ENCODE peak calls at places on chromosomes 3 and 15, in five cellular contexts. N is heart left ventricle, I is tibial nerve, U is stomach, Y is GM12878. A is an unnamed sample.

GRCh38 chr15:66253296-66253642 is 281 bp downstream of the MEGF11 start:
- DNase-seq in N (no peak), I (no peak), U (no peak), Y (no peak), A (no peak)

GRCh38 chr15:31327674-31328424 is 1.2 kb downstream of the KLF13 start:
- DNase-seq in N (peak), I (no peak), U (peak), Y (no peak), A (peak)

GRCh38 chr3:127038923-127039581 is 56.1 kb downstream of the PLXNA1 start:
- DNase-seq in N (peak), I (no peak), U (no peak), Y (no peak), A (no peak)

GRCh38 chr15:31393441-31394091 is 66.9 kb downstream of the KLF13 start:
- DNase-seq in N (no peak), I (peak), U (no peak), Y (no peak), A (no peak)

GRCh38 chr3:101518421-101518871 is 5.4 kb upstream of the SENP7 start:
- DNase-seq in N (no peak), I (no peak), U (no peak), Y (peak), A (no peak)

GRCh38 chr3:126118591-126118990 is 34.7 kb upstream of the SLC41A3 start:
- DNase-seq in N (no peak), I (no peak), U (peak), Y (no peak), A (no peak)

GRCh38 chr15:47384316-47384715 is 333.0 kb upstream of the SEMA6D start:
- DNase-seq in N (peak), I (peak), U (no peak), Y (no peak), A (no peak)

GRCh38 chr3:149417174-149417573 is 39.7 kb upstream of the TM4SF1 start:
- DNase-seq in N (no peak), I (no peak), U (no peak), Y (peak), A (no peak)

GRCh38 chr3:123785602-123786001 is 98.5 kb downstream of the MYLK start:
- DNase-seq in N (no peak), I (no peak), U (no peak), Y (no peak), A (no peak)

GRCh38 chr3:109548192-109548938 is 211.0 kb upstream of the DPPA4 start:
- DNase-seq in N (no peak), I (no peak), U (no peak), Y (no peak), A (no peak)

GRCh38 chr3:142977399-142977728 is 13.9 kb upstream of the PAQR9 start:
- DNase-seq in N (no peak), I (no peak), U (no peak), Y (no peak), A (no peak)

GRCh38 chr15:60678632-60679031 is 199.7 kb upstream of the ICE2 start:
- DNase-seq in N (no peak), I (no peak), U (no peak), Y (peak), A (no peak)

GRCh38 chr15:99108993-99109392 is 4.1 kb downstream of the SYNM start:
- DNase-seq in N (no peak), I (no peak), U (no peak), Y (no peak), A (no peak)

GRCh38 chr3:127887321-127887720 is 27.7 kb upstream of the KBTBD12 start:
- DNase-seq in N (no peak), I (no peak), U (no peak), Y (no peak), A (no peak)

GRCh38 chr3:77967621-77968020 is 927.7 kb downstream of the ROBO2 start:
- DNase-seq in N (no peak), I (no peak), U (no peak), Y (no peak), A (no peak)

GRCh38 chr3:57143886-57144459 is 21.2 kb downstream of the IL17RD start:
- DNase-seq in N (no peak), I (no peak), U (no peak), Y (no peak), A (no peak)

GRCh38 chr3:169552533-169552932 is 111.0 kb downstream of the MECOM start:
- DNase-seq in N (no peak), I (no peak), U (no peak), Y (no peak), A (peak)

GRCh38 chr3:25428003-25428861 is at the start of gene RARB:
- DNase-seq in N (peak), I (peak), U (peak), Y (no peak), A (peak)

GRCh38 chr3:14303336-14304100 is 98.9 kb upstream of the SLC6A6 start:
- DNase-seq in N (no peak), I (no peak), U (no peak), Y (no peak), A (no peak)

GRCh38 chr3:60920519-60920918 is 330.7 kb downstream of the FHIT start:
- DNase-seq in N (no peak), I (no peak), U (no peak), Y (no peak), A (no peak)

GRCh38 chr3:135766113-135766512 is 199.4 kb upstream of the PPP2R3A start:
- DNase-seq in N (no peak), I (no peak), U (no peak), Y (no peak), A (no peak)

GRCh38 chr3:4492240-4493007 is 724 bp upstream of the ITPR1 start:
- DNase-seq in N (peak), I (peak), U (peak), Y (no peak), A (peak)

GRCh38 chr3:128385080-128385832 is 81.4 kb downstream of the DNAJB8 start:
- DNase-seq in N (peak), I (peak), U (peak), Y (no peak), A (peak)

GRCh38 chr3:177594096-177594495 is 396.8 kb upstream of the TBL1XR1 start:
- DNase-seq in N (no peak), I (no peak), U (no peak), Y (no peak), A (no peak)

GRCh38 chr3:115062412-115062956 is 84.6 kb downstream of the ZBTB20 start:
- DNase-seq in N (no peak), I (no peak), U (no peak), Y (no peak), A (no peak)

GRCh38 chr3:18245721-18246120 is 179.4 kb downstream of the SATB1 start:
- DNase-seq in N (no peak), I (no peak), U (no peak), Y (no peak), A (no peak)

GRCh38 chr3:49501258-49501609 is 31.2 kb downstream of the DAG1 start:
- DNase-seq in N (no peak), I (no peak), U (no peak), Y (no peak), A (no peak)

GRCh38 chr3:21117397-21117796 is 633.6 kb downstream of the ZNF385D start:
- DNase-seq in N (no peak), I (no peak), U (no peak), Y (no peak), A (no peak)

GRCh38 chr15:94476681-94477080 is 245.3 kb downstream of the MCTP2 start:
- DNase-seq in N (no peak), I (no peak), U (no peak), Y (no peak), A (no peak)

GRCh38 chr3:15287565-15288330 is 44.6 kb downstream of the SH3BP5 start:
- DNase-seq in N (peak), I (peak), U (peak), Y (no peak), A (no peak)

GRCh38 chr15:43516185-43516584 is 1.2 kb upstream of the MAP1A start:
- DNase-seq in N (peak), I (peak), U (no peak), Y (no peak), A (no peak)

GRCh38 chr3:101780661-101781060 is 1.6 kb downstream of the NXPE3 start:
- DNase-seq in N (peak), I (no peak), U (no peak), Y (no peak), A (peak)

GRCh38 chr3:189839576-189839975 is 208.4 kb downstream of the TP63 start:
- DNase-seq in N (no peak), I (no peak), U (no peak), Y (no peak), A (peak)

GRCh38 chr15:81016253-81017068 is 15.7 kb downstream of the TLNRD1 start:
- DNase-seq in N (no peak), I (peak), U (no peak), Y (no peak), A (no peak)

GRCh38 chr3:141561426-141562034 is 74.7 kb downstream of the RASA2 start:
- DNase-seq in N (no peak), I (peak), U (no peak), Y (no peak), A (no peak)

DNA sequence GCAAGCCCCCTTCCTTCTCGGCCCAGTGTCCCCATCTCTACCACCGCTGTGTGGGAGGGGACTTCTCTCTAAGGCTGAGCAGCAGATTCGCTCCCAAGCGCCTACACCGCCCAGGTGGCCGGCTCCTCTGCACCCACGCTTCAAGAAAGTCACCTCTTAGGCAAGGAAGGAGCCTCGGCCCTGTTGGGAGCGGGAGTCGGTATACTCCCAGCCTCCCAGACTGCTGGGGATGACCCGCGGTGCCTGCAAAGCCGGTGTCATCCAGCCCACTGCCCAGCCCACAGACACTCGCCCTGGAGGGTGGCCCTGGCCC is 527 bp downstream of the CHRNB4 start:
- DNase-seq in N (no peak), I (no peak), U (no peak), Y (no peak), A (no peak)
- TF ChIP-seq POLR2A in N (no peak), I (no peak), U (no peak), Y (no peak), A (no peak)

GRCh38 chr15:72229076-72229946 is 1.7 kb downstream of the PKM start:
- DNase-seq in N (no peak), I (peak), U (no peak), Y (no peak), A (no peak)

GRCh38 chr15:72229947-72230196 is 1.1 kb downstream of the PKM start:
- DNase-seq in N (no peak), I (no peak), U (no peak), Y (no peak), A (no peak)

GRCh38 chr15:72231066-72231846 is at the start of gene PKM:
- DNase-seq in N (peak), I (peak), U (peak), Y (peak), A (peak)

GRCh38 chr15:72231847-72232461 is 964 bp upstream of the PKM start:
- DNase-seq in N (peak), I (peak), U (peak), Y (no peak), A (peak)

GRCh38 chr15:72230197-72231065 is 559 bp downstream of the PKM start:
- DNase-seq in N (peak), I (peak), U (peak), Y (peak), A (no peak)
- TF ChIP-seq POLR2A in N (peak), I (peak), U (peak), Y (peak), A (peak)

GRCh38 chr15:75451202-75451673 is 252 bp downstream of the SIN3A start:
- DNase-seq in N (no peak), I (no peak), U (no peak), Y (no peak), A (no peak)
- TF ChIP-seq POLR2A in N (no peak), I (no peak), U (no peak), Y (peak), A (no peak)

DNA sequence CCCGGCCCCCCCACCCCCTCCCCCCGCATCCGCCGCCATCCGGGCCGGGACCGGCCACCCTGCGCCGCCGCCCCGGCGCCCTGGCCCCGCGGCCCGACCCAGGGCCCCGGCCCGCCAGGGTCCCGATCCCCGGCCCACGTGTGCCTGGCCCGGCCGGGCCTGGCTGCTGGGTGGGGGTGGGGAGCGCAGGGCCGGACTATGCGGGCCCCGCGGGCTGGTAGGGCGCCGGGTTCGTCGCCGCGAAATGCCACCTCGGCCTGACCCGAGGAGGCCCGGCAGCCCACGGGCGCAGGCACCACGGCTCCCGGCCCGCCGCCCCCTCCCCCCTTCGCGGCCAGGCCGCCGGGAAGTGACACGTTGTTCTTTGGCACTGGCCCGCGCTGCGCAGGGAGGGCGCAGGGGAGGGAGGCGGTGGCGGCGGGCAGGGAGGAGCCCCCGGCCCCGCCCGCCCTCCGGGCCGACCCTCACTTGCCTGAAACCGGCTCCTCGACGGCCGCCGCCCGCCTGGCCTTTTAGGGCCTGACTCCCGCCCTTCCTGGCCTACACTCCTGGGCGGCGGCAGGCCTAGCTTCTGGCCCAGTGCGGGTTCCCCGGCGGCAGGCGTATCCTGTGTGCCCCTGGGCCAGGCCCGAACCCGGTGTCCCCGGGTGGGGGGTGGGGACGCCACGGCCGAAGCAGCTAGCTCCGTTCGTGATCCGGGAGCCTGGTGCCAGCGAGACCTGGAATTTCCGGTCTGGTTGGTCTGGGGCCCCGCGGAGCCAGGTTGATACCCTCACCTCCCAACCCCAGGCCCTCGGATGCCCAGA is 497 bp downstream of the EIF4G1 start:
- DNase-seq in N (peak), I (peak), U (peak), Y (no peak), A (peak)
- TF ChIP-seq POLR2A in N (peak), I (peak), U (no peak), Y (peak), A (no peak)

A was measured in H54.